ENCODE peak calls at places on chromosomes 1 and 21, in four cellular contexts. One of them, this sample, is unnamed.

GRCh38 chr1:51249445-51249844 is 13.4 kb downstream of the RNF11 start:
- DNase-seq in GM04504: no peak
- DNase-seq in GM12891: no peak
- DNase-seq in stimulated activated CD8-positive, alpha-beta memory T cell treated with anti-CD3 and anti-CD28 coated beads, Interleukin-15, amount 100 ng/mL, for 4 hours: no peak
- DNase-seq in this sample: no peak

GRCh38 chr1:25118554-25118953 is 113.7 kb downstream of the SYF2 start:
- DNase-seq in GM04504: no peak
- DNase-seq in GM12891: no peak
- DNase-seq in stimulated activated CD8-positive, alpha-beta memory T cell treated with anti-CD3 and anti-CD28 coated beads, Interleukin-15, amount 100 ng/mL, for 4 hours: no peak
- DNase-seq in this sample: no peak

GRCh38 chr1:234994411-234995295 is 134.0 kb downstream of the TOMM20 start:
- DNase-seq in GM04504: no peak
- DNase-seq in GM12891: no peak
- DNase-seq in stimulated activated CD8-positive, alpha-beta memory T cell treated with anti-CD3 and anti-CD28 coated beads, Interleukin-15, amount 100 ng/mL, for 4 hours: no peak
- DNase-seq in this sample: no peak

GRCh38 chr1:227895828-227896685 is 51.7 kb downstream of the WNT9A start:
- DNase-seq in GM04504: no peak
- DNase-seq in GM12891: no peak
- DNase-seq in stimulated activated CD8-positive, alpha-beta memory T cell treated with anti-CD3 and anti-CD28 coated beads, Interleukin-15, amount 100 ng/mL, for 4 hours: no peak
- DNase-seq in this sample: no peak

GRCh38 chr21:33396436-33396835 is 6.8 kb upstream of the IFNGR2 start:
- DNase-seq in GM04504: no peak
- DNase-seq in GM12891: no peak
- DNase-seq in stimulated activated CD8-positive, alpha-beta memory T cell treated with anti-CD3 and anti-CD28 coated beads, Interleukin-15, amount 100 ng/mL, for 4 hours: no peak
- DNase-seq in this sample: no peak

GRCh38 chr1:174090476-174090875 is 68.3 kb upstream of the RC3H1 start:
- DNase-seq in stimulated activated CD8-positive, alpha-beta memory T cell treated with anti-CD3 and anti-CD28 coated beads, Interleukin-15, amount 100 ng/mL, for 4 hours: no peak
- DNase-seq in GM12891: no peak
- DNase-seq in GM04504: no peak
- DNase-seq in this sample: no peak

GRCh38 chr1:184593612-184594011 is 161.0 kb downstream of the EDEM3 start:
- DNase-seq in stimulated activated CD8-positive, alpha-beta memory T cell treated with anti-CD3 and anti-CD28 coated beads, Interleukin-15, amount 100 ng/mL, for 4 hours: no peak
- DNase-seq in GM12891: no peak
- DNase-seq in GM04504: no peak
- DNase-seq in this sample: no peak

GRCh38 chr1:50420689-50421365 is 2.4 kb downstream of the DMRTA2 start:
- DNase-seq in GM04504: no peak
- DNase-seq in stimulated activated CD8-positive, alpha-beta memory T cell treated with anti-CD3 and anti-CD28 coated beads, Interleukin-15, amount 100 ng/mL, for 4 hours: no peak
- DNase-seq in GM12891: peak
- DNase-seq in this sample: no peak

GRCh38 chr21:42524341-42525227 is 10.9 kb downstream of the SLC37A1 start:
- DNase-seq in GM12891: no peak
- DNase-seq in GM04504: peak
- DNase-seq in stimulated activated CD8-positive, alpha-beta memory T cell treated with anti-CD3 and anti-CD28 coated beads, Interleukin-15, amount 100 ng/mL, for 4 hours: peak
- DNase-seq in this sample: no peak

GRCh38 chr1:115123116-115123515 is 33.8 kb upstream of the TSPAN2 start:
- DNase-seq in GM04504: no peak
- DNase-seq in GM12891: no peak
- DNase-seq in stimulated activated CD8-positive, alpha-beta memory T cell treated with anti-CD3 and anti-CD28 coated beads, Interleukin-15, amount 100 ng/mL, for 4 hours: no peak
- DNase-seq in this sample: no peak

GRCh38 chr1:2108213-2108876 is 58.1 kb downstream of the PRKCZ start:
- DNase-seq in GM04504: no peak
- DNase-seq in GM12891: no peak
- DNase-seq in stimulated activated CD8-positive, alpha-beta memory T cell treated with anti-CD3 and anti-CD28 coated beads, Interleukin-15, amount 100 ng/mL, for 4 hours: no peak
- DNase-seq in this sample: no peak

GRCh38 chr1:20903452-20903851 is 116.3 kb upstream of the HP1BP3 start:
- DNase-seq in GM04504: no peak
- DNase-seq in stimulated activated CD8-positive, alpha-beta memory T cell treated with anti-CD3 and anti-CD28 coated beads, Interleukin-15, amount 100 ng/mL, for 4 hours: no peak
- DNase-seq in GM12891: no peak
- DNase-seq in this sample: no peak

GRCh38 chr1:114353233-114353632 is 157.8 kb downstream of the TRIM33 start:
- DNase-seq in GM12891: peak
- DNase-seq in GM04504: no peak
- DNase-seq in stimulated activated CD8-positive, alpha-beta memory T cell treated with anti-CD3 and anti-CD28 coated beads, Interleukin-15, amount 100 ng/mL, for 4 hours: no peak
- DNase-seq in this sample: no peak

GRCh38 chr1:177432897-177433296 is 262.1 kb downstream of the BRINP2 start:
- DNase-seq in GM12891: no peak
- DNase-seq in stimulated activated CD8-positive, alpha-beta memory T cell treated with anti-CD3 and anti-CD28 coated beads, Interleukin-15, amount 100 ng/mL, for 4 hours: no peak
- DNase-seq in GM04504: no peak
- DNase-seq in this sample: no peak

GRCh38 chr1:203202431-203203245 is 16.1 kb upstream of the CHI3L1 start:
- DNase-seq in GM04504: peak
- DNase-seq in GM12891: no peak
- DNase-seq in stimulated activated CD8-positive, alpha-beta memory T cell treated with anti-CD3 and anti-CD28 coated beads, Interleukin-15, amount 100 ng/mL, for 4 hours: no peak
- DNase-seq in this sample: no peak

GRCh38 chr1:211198880-211199279 is 60.3 kb upstream of the RCOR3 start:
- DNase-seq in GM12891: no peak
- DNase-seq in stimulated activated CD8-positive, alpha-beta memory T cell treated with anti-CD3 and anti-CD28 coated beads, Interleukin-15, amount 100 ng/mL, for 4 hours: no peak
- DNase-seq in GM04504: no peak
- DNase-seq in this sample: no peak

GRCh38 chr1:91948097-91948496 is 1.1 kb upstream of the BRDT start:
- DNase-seq in GM12891: no peak
- DNase-seq in stimulated activated CD8-positive, alpha-beta memory T cell treated with anti-CD3 and anti-CD28 coated beads, Interleukin-15, amount 100 ng/mL, for 4 hours: no peak
- DNase-seq in GM04504: no peak
- DNase-seq in this sample: no peak

GRCh38 chr1:37461698-37462436 is 12.5 kb upstream of the ZC3H12A start:
- DNase-seq in GM12891: no peak
- DNase-seq in GM04504: no peak
- DNase-seq in stimulated activated CD8-positive, alpha-beta memory T cell treated with anti-CD3 and anti-CD28 coated beads, Interleukin-15, amount 100 ng/mL, for 4 hours: no peak
- DNase-seq in this sample: no peak

GRCh38 chr1:56922507-56922906 is 43.3 kb downstream of the C8B start:
- DNase-seq in GM04504: no peak
- DNase-seq in stimulated activated CD8-positive, alpha-beta memory T cell treated with anti-CD3 and anti-CD28 coated beads, Interleukin-15, amount 100 ng/mL, for 4 hours: no peak
- DNase-seq in GM12891: no peak
- DNase-seq in this sample: no peak

GRCh38 chr1:62144238-62144831 is 50.3 kb upstream of the L1TD1 start:
- DNase-seq in stimulated activated CD8-positive, alpha-beta memory T cell treated with anti-CD3 and anti-CD28 coated beads, Interleukin-15, amount 100 ng/mL, for 4 hours: no peak
- DNase-seq in GM04504: peak
- DNase-seq in GM12891: peak
- DNase-seq in this sample: no peak

GRCh38 chr1:234992065-234992464 is 136.6 kb downstream of the TOMM20 start:
- DNase-seq in GM04504: no peak
- DNase-seq in stimulated activated CD8-positive, alpha-beta memory T cell treated with anti-CD3 and anti-CD28 coated beads, Interleukin-15, amount 100 ng/mL, for 4 hours: no peak
- DNase-seq in GM12891: no peak
- DNase-seq in this sample: no peak

GRCh38 chr21:29320021-29320420 is 21.3 kb downstream of the BACH1 start:
- DNase-seq in GM12891: no peak
- DNase-seq in GM04504: no peak
- DNase-seq in stimulated activated CD8-positive, alpha-beta memory T cell treated with anti-CD3 and anti-CD28 coated beads, Interleukin-15, amount 100 ng/mL, for 4 hours: no peak
- DNase-seq in this sample: no peak